ENCODE peak calls at places on chromosomes 11 and 22, in five cellular contexts. W is K562, P is GM12878, F is A549, S is SK-N-SH. N is an unnamed sample.

GRCh38 chr11:46363031-46363407 is 15.8 kb downstream of the DGKZ start:
- DNase-seq in W (no peak), P (no peak), F (peak), S (peak), N (peak)

GRCh38 chr11:75286826-75287465 is 46.4 kb downstream of the TPBGL start:
- DNase-seq in W (no peak), P (no peak), F (peak), S (no peak), N (peak)

GRCh38 chr22:24695958-24696511 is 78.5 kb downstream of the PIWIL3 start:
- DNase-seq in W (peak), P (no peak), F (no peak), S (no peak), N (peak)

GRCh38 chr11:36456136-36456535 is 53.9 kb downstream of the TRAF6 start:
- DNase-seq in W (no peak), P (no peak), F (no peak), S (no peak), N (no peak)

GRCh38 chr22:31046591-31047226 is 34.4 kb upstream of the SMTN start:
- DNase-seq in W (peak), P (no peak), F (no peak), S (peak), N (peak)

GRCh38 chr22:38347181-38347943 is 30.1 kb upstream of the CSNK1E start:
- DNase-seq in W (no peak), P (no peak), F (no peak), S (no peak), N (no peak)

GRCh38 chr22:20976291-20976877 is 5.7 kb upstream of the LZTR1 start:
- DNase-seq in W (no peak), P (no peak), F (no peak), S (no peak), N (no peak)

GRCh38 chr11:134223836-134224709 is at the start of the genes NCAPD3 and VPS26B:
- DNase-seq in W (peak), P (peak), F (peak), S (peak), N (peak)

GRCh38 chr11:34564807-34565241 is 51.2 kb upstream of the ELF5 start:
- DNase-seq in W (no peak), P (no peak), F (no peak), S (no peak), N (no peak)

GRCh38 chr22:26564181-26564580 is 25.8 kb downstream of the TPST2 start:
- DNase-seq in W (no peak), P (no peak), F (no peak), S (no peak), N (no peak)

GRCh38 chr11:112880454-112880853 is 80.8 kb upstream of the NCAM1 start:
- DNase-seq in W (no peak), P (no peak), F (no peak), S (no peak), N (no peak)
- TF ChIP-seq RCOR1 in W (no peak), P (no peak), F (no peak), S (no peak), N (no peak)

GRCh38 chr11:111814567-111814966 is 48.4 kb upstream of the PPP2R1B start:
- DNase-seq in W (no peak), P (no peak), F (no peak), S (no peak), N (peak)
- TF ChIP-seq RCOR1 in W (no peak), P (no peak), F (no peak), S (no peak), N (no peak)

GRCh38 chr11:100080821-100081220 is 606.3 kb upstream of the ARHGAP42 start:
- DNase-seq in W (no peak), P (no peak), F (no peak), S (no peak), N (no peak)
- TF ChIP-seq RCOR1 in W (no peak), P (no peak), F (no peak), S (no peak), N (no peak)

GRCh38 chr11:84549221-84549620 is 1077.9 kb downstream of the DLG2 start:
- DNase-seq in W (no peak), P (no peak), F (no peak), S (no peak), N (no peak)
- TF ChIP-seq RCOR1 in W (no peak), P (no peak), F (no peak), S (no peak), N (no peak)

GRCh38 chr11:29816359-29816758 is 200.5 kb downstream of the KCNA4 start:
- DNase-seq in W (no peak), P (no peak), F (no peak), S (no peak), N (no peak)
- TF ChIP-seq RCOR1 in W (no peak), P (no peak), F (no peak), S (no peak), N (no peak)